ENCODE peak calls at places on chromosomes 16 and 17, in seven cellular contexts. N, V, P, Q, J, O and E are unnamed samples.

GRCh38 chr16:23448392-23448791 is 4.6 kb downstream of the COG7 start:
- DNase-seq in O (no peak), V (no peak), J (no peak), P (no peak), N (no peak), Q (no peak), E (no peak)

GRCh38 chr17:47279062-47279801 is 25.6 kb downstream of the ITGB3 start:
- DNase-seq in J (peak; percentile 77), Q (no peak), V (peak; percentile 30), P (peak; percentile 98), O (peak; percentile 90), N (no peak), E (peak; percentile 73)

GRCh38 chr17:17778308-17779014 is 58.3 kb downstream of the SREBF1 start:
- DNase-seq in Q (no peak), P (peak; percentile 94), N (no peak), V (no peak), J (no peak), O (peak; percentile 96), E (no peak)

GRCh38 chr16:23434380-23434779 is 18.6 kb downstream of the COG7 start:
- DNase-seq in V (peak; percentile 57), N (peak; percentile 26), P (peak; percentile 86), O (no peak), J (peak; percentile 78), Q (no peak), E (no peak)

GRCh38 chr17:655618-656017 is 59.0 kb downstream of the VPS53 start:
- DNase-seq in N (no peak), P (no peak), J (no peak), Q (no peak), O (no peak), V (no peak), E (no peak)

GRCh38 chr16:11128211-11129123 is 127.5 kb downstream of the SOCS1 start:
- DNase-seq in P (peak; percentile 81), V (no peak), J (no peak), Q (no peak), O (peak; percentile 70), N (no peak), E (no peak)

GRCh38 chr17:13635951-13636350 is 34.2 kb upstream of the HS3ST3A1 start:
- DNase-seq in Q (no peak), N (no peak), J (no peak), O (no peak), V (no peak), P (peak; percentile 76), E (no peak)

GRCh38 chr17:36855459-36855858 is 81.8 kb upstream of the LHX1 start:
- DNase-seq in N (no peak), O (no peak), P (no peak), V (no peak), J (peak; percentile 1), Q (no peak), E (no peak)

GRCh38 chr17:77602062-77602746 is 356.3 kb upstream of the TNRC6C start:
- DNase-seq in P (peak; percentile 36), Q (no peak), O (peak; percentile 92), N (no peak), J (no peak), V (peak; percentile 77), E (peak; percentile 55)

GRCh38 chr17:16129844-16130243 is 85.5 kb downstream of the NCOR1 start:
- DNase-seq in V (no peak), O (no peak), P (no peak), Q (no peak), J (no peak), N (no peak), E (no peak)

GRCh38 chr16:14449790-14450463 is 180.1 kb downstream of the PARN start:
- DNase-seq in O (no peak), P (peak; percentile 89), V (no peak), N (no peak), J (no peak), Q (no peak), E (no peak)

GRCh38 chr17:9991351-9991750 is 86.3 kb upstream of the RCVRN start:
- DNase-seq in O (no peak), Q (no peak), J (no peak), P (no peak), V (no peak), N (no peak), E (no peak)

DNA sequence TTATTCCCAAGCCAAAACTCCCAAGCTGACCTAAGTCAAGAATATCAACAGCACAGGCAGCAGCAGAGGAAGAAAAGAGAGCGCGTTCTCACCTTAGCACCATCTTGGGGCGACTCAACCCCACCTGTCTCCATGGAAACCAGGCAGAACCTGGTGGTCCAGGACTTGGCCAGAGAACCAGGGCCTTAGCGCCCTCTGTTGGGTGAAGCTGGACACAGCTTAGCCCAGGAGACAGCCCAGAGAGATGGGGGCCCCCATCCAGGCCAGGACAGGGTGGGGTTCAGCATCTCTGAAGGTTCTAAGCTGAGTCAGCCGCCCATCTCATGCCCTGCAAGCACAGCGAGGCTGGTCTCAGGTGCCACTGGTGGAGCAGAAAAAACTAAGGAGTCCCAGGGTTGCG is 60.1 kb upstream of the TMEM132E start:
- DNase-seq in Q (no peak), P (no peak), N (peak; percentile 11), J (peak; percentile 43), O (no peak), V (no peak), E (no peak)
- TF ChIP-seq CTCF in Q (no peak), P (peak; percentile 39), N (peak; percentile 56), J (peak; percentile 83), O (no peak), V (no peak), E (peak; percentile 45)

DNA sequence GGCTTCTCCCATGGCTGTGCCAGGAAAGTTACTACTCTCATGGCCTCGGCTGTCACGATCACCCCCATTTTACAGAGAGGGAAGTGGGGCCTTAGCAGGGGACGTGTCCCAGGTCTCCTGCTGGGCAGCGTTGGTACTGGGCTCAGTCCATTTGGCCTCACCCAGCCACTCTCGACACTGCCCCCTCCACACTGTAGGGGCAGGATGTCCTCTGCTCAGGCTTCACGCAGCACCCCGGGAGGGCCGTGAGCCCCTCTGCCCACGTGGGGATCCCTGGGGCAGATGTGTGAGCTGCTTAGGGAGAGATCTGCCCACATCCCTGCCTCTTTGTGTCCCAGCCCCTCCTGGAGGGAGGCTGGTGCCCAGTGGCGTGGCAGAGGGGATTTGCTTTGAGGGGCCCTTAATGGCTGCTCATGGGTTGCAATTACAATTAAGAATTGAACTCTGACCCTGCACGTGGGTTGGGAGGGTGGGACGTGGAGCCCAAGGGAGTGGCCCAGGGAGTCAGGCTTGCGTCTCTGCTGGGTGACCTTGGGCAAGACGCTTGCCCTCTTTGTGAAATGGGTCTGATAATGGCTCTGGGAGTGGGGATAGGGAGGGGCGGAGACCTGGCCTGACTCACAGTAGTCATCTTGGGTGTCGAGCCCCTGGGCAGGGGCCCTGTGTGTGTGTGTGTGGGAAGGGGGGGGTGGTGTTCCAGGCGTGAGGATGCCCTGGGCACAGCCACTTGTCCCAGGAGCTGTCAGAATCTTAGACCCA is 2.3 kb upstream of the KCNJ12 start:
- DNase-seq in N (no peak), Q (no peak), O (no peak), V (no peak), P (no peak), J (no peak), E (no peak)
- TF ChIP-seq CTCF in N (no peak), Q (no peak), O (no peak), V (no peak), P (no peak), J (no peak), E (no peak)

GRCh38 chr17:79899584-79899983 is 60.3 kb upstream of the CBX4 start:
- DNase-seq in Q (no peak), P (no peak), J (no peak), O (no peak), N (no peak), V (no peak), E (no peak)

GRCh38 chr17:79892457-79893236 is 53.4 kb upstream of the CBX4 start:
- DNase-seq in O (peak; percentile 32), Q (peak; percentile 77), P (no peak), J (no peak), V (peak; percentile 31), N (no peak), E (no peak)

GRCh38 chr17:79901131-79901530 is 61.9 kb upstream of the CBX4 start:
- DNase-seq in V (no peak), N (no peak), Q (peak; percentile 31), O (no peak), P (no peak), J (no peak), E (no peak)

GRCh38 chr17:79902146-79902791 is 63.0 kb upstream of the CBX4 start:
- DNase-seq in Q (peak; percentile 34), O (no peak), J (no peak), N (no peak), V (no peak), P (no peak), E (no peak)

DNA sequence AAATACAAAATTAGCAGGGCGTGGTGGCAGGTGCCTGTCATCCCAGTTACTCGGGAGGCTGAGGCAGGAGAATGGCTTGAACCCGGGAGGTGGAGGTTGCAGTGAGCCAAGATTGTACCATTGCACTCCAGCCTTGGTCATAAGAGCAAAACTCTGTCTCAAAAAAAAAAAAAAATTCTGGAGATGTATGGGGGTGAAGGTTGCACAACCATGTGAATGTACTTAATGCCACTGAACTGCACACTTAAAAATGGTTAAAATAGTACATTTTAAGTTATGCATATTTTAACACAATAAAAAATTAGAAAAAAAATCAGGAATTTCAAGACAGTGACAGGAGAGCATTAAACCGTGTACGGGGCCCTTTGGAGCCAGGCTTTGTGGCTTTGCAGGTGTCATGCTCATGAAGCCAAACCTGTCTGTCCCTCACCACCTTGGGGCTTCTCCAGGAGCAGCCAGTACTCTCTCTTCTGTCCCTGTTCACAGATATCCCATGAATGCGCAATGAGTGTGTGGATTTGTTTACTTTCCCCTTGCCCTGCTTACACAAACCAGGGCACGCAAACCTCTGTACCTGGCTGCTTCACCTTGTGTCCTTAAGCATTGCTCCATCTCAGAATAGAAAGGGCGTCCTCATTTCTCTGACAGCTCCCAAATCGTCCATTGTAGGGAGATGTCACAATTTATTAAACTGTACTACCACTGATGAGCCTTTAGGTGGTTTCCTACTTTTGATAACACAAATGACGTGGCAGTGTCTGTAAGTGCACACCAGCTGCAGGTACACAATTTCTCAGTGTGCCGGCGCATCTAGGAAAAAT is 58.2 kb upstream of the CBX4 start:
- DNase-seq in P (no peak), V (no peak), J (no peak), Q (peak; percentile 50), O (no peak), N (no peak), E (no peak)
- TF ChIP-seq CTCF in P (no peak), V (no peak), J (no peak), Q (no peak), O (no peak), N (peak; percentile 19), E (no peak)

GRCh38 chr16:85897384-85897783 is 1.6 kb upstream of the IRF8 start:
- DNase-seq in Q (no peak), V (no peak), O (no peak), P (no peak), J (peak; percentile 46), N (no peak), E (no peak)
- TF ChIP-seq CTCF in Q (no peak), V (no peak), O (no peak), P (no peak), J (peak; percentile 69), N (no peak), E (no peak)